ENCODE peak calls at places on chromosome 12, in eight cellular contexts. L, T, H, P, U, O, I and W are unnamed samples.

GRCh38 chr12:202081-202731 is 11.8 kb downstream of the SLC6A12 start:
- DNase-seq in U (no peak), I (no peak), O (no peak), L (no peak), T (no peak), H (no peak), P (no peak), W (no peak)

GRCh38 chr12:43957732-43958131 is 121.9 kb downstream of the TMEM117 start:
- DNase-seq in I (no peak), O (peak), H (no peak), L (no peak), P (no peak), U (peak), T (no peak), W (no peak)

GRCh38 chr12:81167694-81168093 is 89.8 kb downstream of the ACSS3 start:
- DNase-seq in O (peak), U (peak), P (no peak), H (no peak), T (no peak), L (no peak), I (no peak), W (no peak)

GRCh38 chr12:53862831-53863230 is 75.8 kb upstream of the HOXC13 start:
- DNase-seq in T (no peak), O (no peak), I (no peak), P (no peak), L (no peak), U (no peak), H (no peak), W (no peak)

GRCh38 chr12:33330940-33331339 is 108.7 kb downstream of the SYT10 start:
- DNase-seq in H (no peak), P (no peak), L (no peak), I (no peak), O (peak), U (no peak), T (no peak), W (no peak)

GRCh38 chr12:50211392-50212070 is 44.4 kb upstream of the CERS5 start:
- DNase-seq in L (no peak), T (no peak), I (no peak), H (no peak), O (no peak), U (no peak), P (no peak), W (no peak)

GRCh38 chr12:92786045-92786444 is 83.3 kb downstream of the PLEKHG7 start:
- DNase-seq in I (no peak), O (no peak), P (no peak), U (no peak), L (no peak), H (no peak), T (no peak), W (no peak)

GRCh38 chr12:52440821-52441319 is 6.7 kb upstream of the KRT75 start:
- DNase-seq in H (no peak), T (no peak), P (no peak), L (no peak), I (no peak), O (peak), U (no peak), W (no peak)

GRCh38 chr12:6961695-6962284 is 8.7 kb downstream of the PHB2 start:
- DNase-seq in U (peak), P (peak), O (peak), L (no peak), T (peak), H (peak), I (no peak), W (peak)

GRCh38 chr12:49909826-49910225 is 6.1 kb upstream of the FAIM2 start:
- DNase-seq in P (no peak), T (no peak), I (no peak), H (peak), U (no peak), O (peak), L (no peak), W (peak)

GRCh38 chr12:61546296-61546695 is 713.9 kb upstream of the USP15 start:
- DNase-seq in T (no peak), H (no peak), U (peak), O (no peak), L (no peak), P (no peak), I (no peak), W (no peak)

GRCh38 chr12:127355061-127355820 is 911.7 kb upstream of the TMEM132C start:
- DNase-seq in P (no peak), T (no peak), L (no peak), H (no peak), O (peak), I (no peak), U (peak), W (no peak)

GRCh38 chr12:75977952-75978671 is 53.5 kb downstream of the PHLDA1 start:
- DNase-seq in O (peak), P (peak), T (no peak), I (peak), H (no peak), L (no peak), U (peak), W (no peak)

GRCh38 chr12:106194351-106194750 is 53.5 kb downstream of the CKAP4 start:
- DNase-seq in I (no peak), U (no peak), P (no peak), L (no peak), O (no peak), H (no peak), T (no peak), W (no peak)

GRCh38 chr12:121378736-121379135 is 21.2 kb upstream of the RNF34 start:
- DNase-seq in L (no peak), I (no peak), P (no peak), U (no peak), H (no peak), O (no peak), T (no peak), W (no peak)

GRCh38 chr12:84913151-84913550 is 552 bp upstream of the SLC6A15 start:
- DNase-seq in O (peak), U (peak), H (peak), L (no peak), P (no peak), I (no peak), T (no peak), W (no peak)

GRCh38 chr12:108967869-108968540 is 52.9 kb downstream of the SVOP start:
- DNase-seq in O (peak), T (no peak), U (peak), P (no peak), L (no peak), I (no peak), H (no peak), W (no peak)

GRCh38 chr12:69101505-69101904 is 137.9 kb upstream of the CPSF6 start:
- DNase-seq in O (peak), T (no peak), U (no peak), L (no peak), P (no peak), H (no peak), I (no peak), W (peak)

GRCh38 chr12:9794484-9795063 is 32.7 kb upstream of the KLRF1 start:
- DNase-seq in H (no peak), U (no peak), I (no peak), L (no peak), O (no peak), P (no peak), T (no peak), W (no peak)

GRCh38 chr12:67747869-67748760 is 99.6 kb downstream of the DYRK2 start:
- DNase-seq in P (no peak), H (no peak), O (peak), I (no peak), T (no peak), U (peak), L (no peak), W (no peak)

GRCh38 chr12:34203866-34204620 is 181.7 kb downstream of the ALG10 start:
- DNase-seq in L (no peak), T (no peak), I (no peak), O (no peak), H (no peak), U (no peak), P (no peak), W (no peak)